ENCODE peak calls at places on chromosomes 6 and 20, in eight cellular contexts. One of them, this sample, is unnamed.

GRCh38 chr6:38646166-38646565 is 6.4 kb upstream of the BTBD9 start:
- DNase-seq in Calu3: no peak
- DNase-seq in nephron progenitor cell: no peak
- DNase-seq in ovary: no peak
- DNase-seq in thyroid gland: no peak
- DNase-seq in tibial nerve: no peak
- DNase-seq in right atrium auricular region: no peak
- DNase-seq in astrocyte of the spinal cord: peak
- DNase-seq in this sample: no peak

GRCh38 chr20:11993886-11994466 is 76.3 kb downstream of the BTBD3 start:
- DNase-seq in astrocyte of the spinal cord: no peak
- DNase-seq in thyroid gland: no peak
- DNase-seq in nephron progenitor cell: no peak
- DNase-seq in tibial nerve: no peak
- DNase-seq in ovary: no peak
- DNase-seq in right atrium auricular region: no peak
- DNase-seq in Calu3: no peak
- DNase-seq in this sample: no peak

GRCh38 chr20:58446938-58447265 is 57.9 kb downstream of the VAPB start:
- DNase-seq in ovary: no peak
- DNase-seq in right atrium auricular region: no peak
- DNase-seq in astrocyte of the spinal cord: no peak
- DNase-seq in thyroid gland: no peak
- DNase-seq in nephron progenitor cell: no peak
- DNase-seq in tibial nerve: no peak
- DNase-seq in Calu3: no peak
- DNase-seq in this sample: no peak

GRCh38 chr6:155786528-155786927 is 330.9 kb upstream of the NOX3 start:
- DNase-seq in astrocyte of the spinal cord: no peak
- DNase-seq in nephron progenitor cell: no peak
- DNase-seq in tibial nerve: no peak
- DNase-seq in Calu3: no peak
- DNase-seq in thyroid gland: no peak
- DNase-seq in right atrium auricular region: no peak
- DNase-seq in ovary: no peak
- DNase-seq in this sample: no peak

GRCh38 chr20:34536798-34537394 is 20.7 kb downstream of the DYNLRB1 start:
- DNase-seq in ovary: no peak
- DNase-seq in Calu3: no peak
- DNase-seq in tibial nerve: peak
- DNase-seq in astrocyte of the spinal cord: no peak
- DNase-seq in right atrium auricular region: no peak
- DNase-seq in thyroid gland: no peak
- DNase-seq in nephron progenitor cell: peak
- DNase-seq in this sample: peak

GRCh38 chr20:1301031-1301529 is 27.9 kb downstream of the SDCBP2 start:
- DNase-seq in Calu3: peak
- DNase-seq in thyroid gland: no peak
- DNase-seq in ovary: no peak
- DNase-seq in astrocyte of the spinal cord: peak
- DNase-seq in right atrium auricular region: no peak
- DNase-seq in nephron progenitor cell: no peak
- DNase-seq in tibial nerve: no peak
- DNase-seq in this sample: no peak

GRCh38 chr6:89087881-89088280 is 7.3 kb downstream of the PNRC1 start:
- DNase-seq in thyroid gland: no peak
- DNase-seq in ovary: no peak
- DNase-seq in Calu3: no peak
- DNase-seq in nephron progenitor cell: no peak
- DNase-seq in astrocyte of the spinal cord: no peak
- DNase-seq in tibial nerve: no peak
- DNase-seq in right atrium auricular region: no peak
- DNase-seq in this sample: no peak

GRCh38 chr6:131136021-131136847 is 967 bp downstream of the AKAP7 start:
- DNase-seq in ovary: peak
- DNase-seq in astrocyte of the spinal cord: peak
- DNase-seq in tibial nerve: peak
- DNase-seq in Calu3: no peak
- DNase-seq in nephron progenitor cell: no peak
- DNase-seq in thyroid gland: peak
- DNase-seq in right atrium auricular region: no peak
- DNase-seq in this sample: peak

GRCh38 chr20:46621492-46621891 is 29.8 kb downstream of the SLC13A3 start:
- DNase-seq in nephron progenitor cell: no peak
- DNase-seq in Calu3: no peak
- DNase-seq in right atrium auricular region: no peak
- DNase-seq in tibial nerve: no peak
- DNase-seq in thyroid gland: no peak
- DNase-seq in ovary: no peak
- DNase-seq in astrocyte of the spinal cord: peak
- DNase-seq in this sample: no peak

GRCh38 chr6:168265827-168266815 is 53.5 kb downstream of the DACT2 start:
- DNase-seq in tibial nerve: no peak
- DNase-seq in thyroid gland: no peak
- DNase-seq in right atrium auricular region: no peak
- DNase-seq in Calu3: no peak
- DNase-seq in astrocyte of the spinal cord: no peak
- DNase-seq in nephron progenitor cell: no peak
- DNase-seq in ovary: no peak
- DNase-seq in this sample: no peak

GRCh38 chr20:10699506-10699905 is 25.7 kb upstream of the JAG1 start:
- DNase-seq in astrocyte of the spinal cord: no peak
- DNase-seq in thyroid gland: no peak
- DNase-seq in ovary: no peak
- DNase-seq in right atrium auricular region: no peak
- DNase-seq in tibial nerve: no peak
- DNase-seq in Calu3: no peak
- DNase-seq in nephron progenitor cell: no peak
- DNase-seq in this sample: no peak

GRCh38 chr6:117204903-117205302 is 60.5 kb upstream of the VGLL2 start:
- DNase-seq in astrocyte of the spinal cord: no peak
- DNase-seq in Calu3: no peak
- DNase-seq in right atrium auricular region: no peak
- DNase-seq in nephron progenitor cell: no peak
- DNase-seq in thyroid gland: no peak
- DNase-seq in tibial nerve: no peak
- DNase-seq in ovary: no peak
- DNase-seq in this sample: no peak

GRCh38 chr6:79028641-79029314 is 49.3 kb downstream of the PHIP start:
- DNase-seq in right atrium auricular region: no peak
- DNase-seq in thyroid gland: no peak
- DNase-seq in tibial nerve: no peak
- DNase-seq in nephron progenitor cell: no peak
- DNase-seq in ovary: no peak
- DNase-seq in Calu3: no peak
- DNase-seq in astrocyte of the spinal cord: no peak
- DNase-seq in this sample: no peak

GRCh38 chr6:83633149-83633548 is 75.8 kb downstream of the SNAP91 start:
- DNase-seq in ovary: no peak
- DNase-seq in Calu3: no peak
- DNase-seq in astrocyte of the spinal cord: no peak
- DNase-seq in nephron progenitor cell: no peak
- DNase-seq in thyroid gland: no peak
- DNase-seq in tibial nerve: no peak
- DNase-seq in right atrium auricular region: no peak
- DNase-seq in this sample: no peak

GRCh38 chr6:40346241-40346640 is 240.9 kb downstream of the LRFN2 start:
- DNase-seq in Calu3: no peak
- DNase-seq in thyroid gland: no peak
- DNase-seq in astrocyte of the spinal cord: no peak
- DNase-seq in ovary: no peak
- DNase-seq in right atrium auricular region: peak
- DNase-seq in tibial nerve: no peak
- DNase-seq in nephron progenitor cell: no peak
- DNase-seq in this sample: no peak

GRCh38 chr6:113102761-113103160 is 754.4 kb upstream of the MARCKS start:
- DNase-seq in ovary: no peak
- DNase-seq in right atrium auricular region: no peak
- DNase-seq in tibial nerve: no peak
- DNase-seq in thyroid gland: no peak
- DNase-seq in nephron progenitor cell: no peak
- DNase-seq in astrocyte of the spinal cord: peak
- DNase-seq in Calu3: no peak
- DNase-seq in this sample: no peak

GRCh38 chr20:45346851-45347250 is 1.4 kb downstream of the SDC4 start:
- DNase-seq in Calu3: no peak
- DNase-seq in right atrium auricular region: no peak
- DNase-seq in nephron progenitor cell: no peak
- DNase-seq in tibial nerve: no peak
- DNase-seq in thyroid gland: no peak
- DNase-seq in ovary: no peak
- DNase-seq in astrocyte of the spinal cord: no peak
- DNase-seq in this sample: no peak

GRCh38 chr20:45626540-45626939 is 3.0 kb upstream of the WFDC10A start:
- DNase-seq in thyroid gland: no peak
- DNase-seq in ovary: no peak
- DNase-seq in astrocyte of the spinal cord: no peak
- DNase-seq in Calu3: no peak
- DNase-seq in nephron progenitor cell: no peak
- DNase-seq in tibial nerve: no peak
- DNase-seq in right atrium auricular region: no peak
- DNase-seq in this sample: no peak

GRCh38 chr20:46749164-46749563 is 39.7 kb downstream of the SLC2A10 start:
- DNase-seq in tibial nerve: no peak
- DNase-seq in Calu3: no peak
- DNase-seq in thyroid gland: no peak
- DNase-seq in right atrium auricular region: no peak
- DNase-seq in astrocyte of the spinal cord: no peak
- DNase-seq in ovary: no peak
- DNase-seq in nephron progenitor cell: no peak
- DNase-seq in this sample: no peak

GRCh38 chr6:29517245-29517644 is 29.5 kb upstream of the MAS1L start:
- DNase-seq in nephron progenitor cell: no peak
- DNase-seq in ovary: no peak
- DNase-seq in astrocyte of the spinal cord: no peak
- DNase-seq in Calu3: no peak
- DNase-seq in right atrium auricular region: no peak
- DNase-seq in thyroid gland: no peak
- DNase-seq in tibial nerve: no peak
- DNase-seq in this sample: no peak

GRCh38 chr6:166395778-166396177 is 13.0 kb upstream of the MPC1 start:
- DNase-seq in nephron progenitor cell: no peak
- DNase-seq in tibial nerve: no peak
- DNase-seq in astrocyte of the spinal cord: no peak
- DNase-seq in thyroid gland: no peak
- DNase-seq in ovary: no peak
- DNase-seq in Calu3: no peak
- DNase-seq in right atrium auricular region: no peak
- DNase-seq in this sample: no peak

GRCh38 chr6:11425876-11426275 is 111.7 kb upstream of the TMEM170B start:
- DNase-seq in Calu3: no peak
- DNase-seq in astrocyte of the spinal cord: no peak
- DNase-seq in thyroid gland: no peak
- DNase-seq in right atrium auricular region: no peak
- DNase-seq in ovary: no peak
- DNase-seq in nephron progenitor cell: no peak
- DNase-seq in tibial nerve: no peak
- DNase-seq in this sample: no peak
- TF ChIP-seq CTCF in Calu3: no peak
- TF ChIP-seq CTCF in astrocyte of the spinal cord: no peak
- TF ChIP-seq CTCF in thyroid gland: no peak
- TF ChIP-seq CTCF in right atrium auricular region: no peak
- TF ChIP-seq CTCF in ovary: no peak
- TF ChIP-seq CTCF in nephron progenitor cell: no peak
- TF ChIP-seq CTCF in tibial nerve: no peak
- TF ChIP-seq CTCF in this sample: no peak

GRCh38 chr6:27617046-27617687 is 144.3 kb upstream of the ZNF184 start:
- DNase-seq in Calu3: no peak
- DNase-seq in ovary: no peak
- DNase-seq in tibial nerve: no peak
- DNase-seq in nephron progenitor cell: peak
- DNase-seq in astrocyte of the spinal cord: peak
- DNase-seq in right atrium auricular region: no peak
- DNase-seq in thyroid gland: no peak
- DNase-seq in this sample: no peak

GRCh38 chr6:27619436-27619835 is 146.5 kb upstream of the ZNF184 start:
- DNase-seq in astrocyte of the spinal cord: no peak
- DNase-seq in right atrium auricular region: no peak
- DNase-seq in ovary: no peak
- DNase-seq in tibial nerve: no peak
- DNase-seq in Calu3: no peak
- DNase-seq in thyroid gland: no peak
- DNase-seq in nephron progenitor cell: no peak
- DNase-seq in this sample: no peak

GRCh38 chr6:27623103-27623502 is 150.2 kb upstream of the ZNF184 start:
- DNase-seq in nephron progenitor cell: no peak
- DNase-seq in right atrium auricular region: no peak
- DNase-seq in astrocyte of the spinal cord: no peak
- DNase-seq in ovary: no peak
- DNase-seq in tibial nerve: no peak
- DNase-seq in Calu3: no peak
- DNase-seq in thyroid gland: no peak
- DNase-seq in this sample: no peak

GRCh38 chr6:27616313-27617045 is 143.6 kb upstream of the ZNF184 start:
- DNase-seq in Calu3: no peak
- DNase-seq in nephron progenitor cell: no peak
- DNase-seq in ovary: no peak
- DNase-seq in astrocyte of the spinal cord: no peak
- DNase-seq in thyroid gland: no peak
- DNase-seq in tibial nerve: no peak
- DNase-seq in right atrium auricular region: no peak
- DNase-seq in this sample: no peak

GRCh38 chr6:27617700-27618689 is 145.1 kb upstream of the ZNF184 start:
- DNase-seq in nephron progenitor cell: peak
- DNase-seq in astrocyte of the spinal cord: peak
- DNase-seq in tibial nerve: no peak
- DNase-seq in Calu3: peak
- DNase-seq in ovary: no peak
- DNase-seq in right atrium auricular region: no peak
- DNase-seq in thyroid gland: no peak
- DNase-seq in this sample: no peak
- TF ChIP-seq CTCF in nephron progenitor cell: no peak
- TF ChIP-seq CTCF in astrocyte of the spinal cord: no peak
- TF ChIP-seq CTCF in tibial nerve: no peak
- TF ChIP-seq CTCF in Calu3: no peak
- TF ChIP-seq CTCF in ovary: no peak
- TF ChIP-seq CTCF in right atrium auricular region: no peak
- TF ChIP-seq CTCF in thyroid gland: no peak
- TF ChIP-seq CTCF in this sample: no peak

GRCh38 chr6:34982424-34982852 is 93.4 kb downstream of the ANKS1A start:
- DNase-seq in Calu3: peak
- DNase-seq in thyroid gland: peak
- DNase-seq in right atrium auricular region: no peak
- DNase-seq in ovary: no peak
- DNase-seq in nephron progenitor cell: no peak
- DNase-seq in tibial nerve: no peak
- DNase-seq in astrocyte of the spinal cord: peak
- DNase-seq in this sample: no peak
- TF ChIP-seq CTCF in Calu3: no peak
- TF ChIP-seq CTCF in thyroid gland: no peak
- TF ChIP-seq CTCF in right atrium auricular region: no peak
- TF ChIP-seq CTCF in ovary: no peak
- TF ChIP-seq CTCF in nephron progenitor cell: no peak
- TF ChIP-seq CTCF in tibial nerve: no peak
- TF ChIP-seq CTCF in astrocyte of the spinal cord: peak
- TF ChIP-seq CTCF in this sample: peak

DNA sequence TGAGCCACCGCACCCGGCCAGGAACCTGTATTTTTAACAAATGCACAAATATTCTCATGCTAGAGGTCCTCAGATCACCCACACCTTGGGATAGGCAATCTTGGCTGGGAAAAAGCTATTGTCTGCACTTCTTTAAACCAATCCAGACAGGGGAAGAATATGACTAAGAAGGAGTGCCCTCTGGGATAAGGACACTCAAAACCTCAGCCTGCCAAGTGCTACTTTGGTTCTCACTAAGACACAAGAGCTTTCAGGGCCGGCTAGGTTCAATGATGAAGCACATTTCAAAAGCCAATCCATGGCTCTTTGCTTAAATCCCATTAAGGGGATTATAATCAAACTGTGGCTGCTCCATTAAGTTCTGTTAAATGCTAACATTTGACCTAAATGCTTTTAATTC is 56.8 kb downstream of the SLC23A2 start:
- DNase-seq in thyroid gland: peak
- DNase-seq in nephron progenitor cell: no peak
- DNase-seq in astrocyte of the spinal cord: no peak
- DNase-seq in Calu3: no peak
- DNase-seq in tibial nerve: no peak
- DNase-seq in right atrium auricular region: no peak
- DNase-seq in ovary: no peak
- DNase-seq in this sample: no peak
- TF ChIP-seq CTCF in thyroid gland: no peak
- TF ChIP-seq CTCF in nephron progenitor cell: no peak
- TF ChIP-seq CTCF in astrocyte of the spinal cord: no peak
- TF ChIP-seq CTCF in Calu3: no peak
- TF ChIP-seq CTCF in tibial nerve: no peak
- TF ChIP-seq CTCF in right atrium auricular region: no peak
- TF ChIP-seq CTCF in ovary: no peak
- TF ChIP-seq CTCF in this sample: no peak

This sample was measured in body of pancreas.